ENCODE peak calls at places on chromosomes 5 and 9, in six cellular contexts. N is stimulated activated naive CD4-positive, alpha-beta T cell; D is posterior vena cava; O is activated T-cell treated with anti-CD3 and anti-CD28 coated beads, Interleukin-2, amount 50 U/mL, for 1 hour; E is ELF-1; V is cardiac fibroblast. H is an unnamed sample.
A peak's percentile ranks its signal among the peaks of the same experiment; 100 is the strongest.

GRCh38 chr9:36031774-36032565 is 4.7 kb upstream of the RECK start:
- DNase-seq in N (no peak), D (no peak), O (no peak), E (no peak), V (no peak), H (no peak)

GRCh38 chr9:131943397-131943796 is 136.3 kb downstream of the MED27 start:
- DNase-seq in N (no peak), D (no peak), O (no peak), E (no peak), V (no peak), H (no peak)

GRCh38 chr5:136021016-136021405 is 7.8 kb upstream of the TGFBI start:
- DNase-seq in N (no peak), D (no peak), O (no peak), E (no peak), V (peak; percentile 86), H (peak; percentile 64)

GRCh38 chr5:157750320-157750719 is 6.8 kb downstream of the LSM11 start:
- DNase-seq in N (no peak), D (no peak), O (no peak), E (no peak), V (peak; percentile 73), H (peak; percentile 74)

GRCh38 chr9:92947268-92948031 is at the start of gene FGD3:
- DNase-seq in N (no peak), D (no peak), O (peak; percentile 62), E (peak; percentile 67), V (no peak), H (no peak)

GRCh38 chr9:114372971-114373591 is 14.7 kb downstream of the AKNA start:
- DNase-seq in N (peak; percentile 71), D (peak; percentile 90), O (peak; percentile 78), E (no peak), V (no peak), H (no peak)

GRCh38 chr5:174204914-174205313 is 159.4 kb downstream of the NSG2 start:
- DNase-seq in N (no peak), D (no peak), O (no peak), E (peak; percentile 72), V (no peak), H (no peak)

GRCh38 chr5:99586878-99587277 is 658.1 kb upstream of the CHD1 start:
- DNase-seq in N (no peak), D (no peak), O (no peak), E (no peak), V (no peak), H (peak; percentile 32)

GRCh38 chr9:26754494-26755188 is 138.0 kb downstream of the CAAP1 start:
- DNase-seq in N (no peak), D (no peak), O (no peak), E (no peak), V (no peak), H (no peak)